ENCODE peak calls at places on chromosomes 7 and 10, in eight cellular contexts. One of them, this sample, is unnamed. For H3K4me1, the result is how much of the 10 kb centered on the place peaks cover.

GRCh38 chr10:93106631-93107072 is 33.0 kb downstream of the CYP26A1 start:
- DNase-seq in A549: no peak
- DNase-seq in sigmoid colon: no peak
- DNase-seq in SK-N-SH: no peak
- DNase-seq in suprapubic skin: no peak
- DNase-seq in ovary: no peak
- DNase-seq in transverse colon: no peak
- DNase-seq in stomach: no peak
- DNase-seq in this sample: no peak

GRCh38 chr10:92839191-92840085 is 8.9 kb upstream of the EXOC6 start:
- DNase-seq in A549: peak
- DNase-seq in sigmoid colon: no peak
- DNase-seq in SK-N-SH: peak
- DNase-seq in suprapubic skin: no peak
- DNase-seq in ovary: peak
- DNase-seq in transverse colon: peak
- DNase-seq in stomach: peak
- DNase-seq in this sample: peak

GRCh38 chr7:45033261-45033930 is 33.4 kb downstream of the CCM2 start:
- DNase-seq in A549: no peak
- DNase-seq in sigmoid colon: no peak
- DNase-seq in SK-N-SH: peak
- DNase-seq in suprapubic skin: no peak
- DNase-seq in ovary: no peak
- DNase-seq in transverse colon: no peak
- DNase-seq in stomach: no peak
- DNase-seq in this sample: no peak

GRCh38 chr10:34104829-34105572 is 710.1 kb downstream of the PARD3 start:
- DNase-seq in A549: no peak
- DNase-seq in sigmoid colon: no peak
- DNase-seq in SK-N-SH: no peak
- DNase-seq in suprapubic skin: no peak
- DNase-seq in ovary: no peak
- DNase-seq in transverse colon: no peak
- DNase-seq in stomach: no peak
- DNase-seq in this sample: no peak

GRCh38 chr7:74219416-74219815 is 9.6 kb downstream of the LAT2 start:
- DNase-seq in A549: no peak
- DNase-seq in sigmoid colon: no peak
- DNase-seq in SK-N-SH: no peak
- DNase-seq in suprapubic skin: no peak
- DNase-seq in ovary: no peak
- DNase-seq in transverse colon: no peak
- DNase-seq in stomach: no peak
- DNase-seq in this sample: no peak

GRCh38 chr7:44615149-44615611 is 8.8 kb downstream of the OGDH start:
- DNase-seq in A549: no peak
- DNase-seq in sigmoid colon: peak
- DNase-seq in SK-N-SH: no peak
- DNase-seq in suprapubic skin: peak
- DNase-seq in ovary: no peak
- DNase-seq in transverse colon: peak
- DNase-seq in stomach: peak
- DNase-seq in this sample: no peak

GRCh38 chr7:101629171-101629570 is at the start of gene MYL10:
- DNase-seq in A549: no peak
- DNase-seq in sigmoid colon: no peak
- DNase-seq in SK-N-SH: no peak
- DNase-seq in suprapubic skin: no peak
- DNase-seq in ovary: no peak
- DNase-seq in transverse colon: no peak
- DNase-seq in stomach: no peak
- DNase-seq in this sample: no peak

GRCh38 chr10:53841746-53842145 is 959.3 kb downstream of the PCDH15 start:
- DNase-seq in A549: no peak
- DNase-seq in sigmoid colon: no peak
- DNase-seq in SK-N-SH: no peak
- DNase-seq in suprapubic skin: no peak
- DNase-seq in ovary: no peak
- DNase-seq in transverse colon: no peak
- DNase-seq in stomach: no peak
- DNase-seq in this sample: no peak

GRCh38 chr10:89494615-89495014 is 40.8 kb downstream of the SLC16A12 start:
- DNase-seq in A549: no peak
- DNase-seq in sigmoid colon: no peak
- DNase-seq in SK-N-SH: no peak
- DNase-seq in suprapubic skin: no peak
- DNase-seq in ovary: no peak
- DNase-seq in transverse colon: no peak
- DNase-seq in stomach: no peak
- DNase-seq in this sample: no peak

GRCh38 chr10:131968949-131969348 is 12.8 kb downstream of the BNIP3 start:
- DNase-seq in A549: no peak
- DNase-seq in sigmoid colon: peak
- DNase-seq in SK-N-SH: no peak
- DNase-seq in suprapubic skin: no peak
- DNase-seq in ovary: no peak
- DNase-seq in transverse colon: no peak
- DNase-seq in stomach: no peak
- DNase-seq in this sample: no peak

GRCh38 chr10:103663802-103664201 is 170.3 kb downstream of the NEURL1 start:
- DNase-seq in A549: no peak
- DNase-seq in sigmoid colon: peak
- DNase-seq in SK-N-SH: no peak
- DNase-seq in suprapubic skin: no peak
- DNase-seq in ovary: no peak
- DNase-seq in transverse colon: no peak
- DNase-seq in stomach: peak
- DNase-seq in this sample: no peak

DNA sequence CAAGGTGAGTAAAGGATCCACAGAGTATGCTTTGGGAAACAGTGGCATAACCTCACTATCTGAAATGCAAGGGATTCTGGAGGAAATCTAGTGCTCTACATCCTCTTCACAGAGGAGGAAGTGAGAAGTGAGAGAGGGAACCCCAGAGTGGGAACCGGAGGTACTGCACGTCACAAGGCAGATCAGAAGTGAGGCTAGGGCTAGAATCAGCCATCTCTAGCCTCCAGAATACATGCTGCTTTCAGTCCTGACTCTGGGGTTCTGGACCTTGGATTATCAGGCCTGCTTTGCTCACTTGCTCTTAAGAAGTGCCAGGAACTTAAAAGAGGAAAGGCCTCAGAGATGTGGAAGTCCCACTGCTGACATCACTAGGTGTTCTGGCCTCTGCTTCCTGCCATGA is 25.7 kb downstream of the ZNF503 start:
- DNase-seq in A549: no peak
- DNase-seq in sigmoid colon: no peak
- DNase-seq in SK-N-SH: no peak
- DNase-seq in suprapubic skin: no peak
- DNase-seq in ovary: no peak
- DNase-seq in transverse colon: no peak
- DNase-seq in stomach: no peak
- DNase-seq in this sample: no peak
- TF ChIP-seq EP300 in A549: no peak
- TF ChIP-seq EP300 in sigmoid colon: no peak
- TF ChIP-seq EP300 in SK-N-SH: no peak
- TF ChIP-seq EP300 in suprapubic skin: no peak
- TF ChIP-seq EP300 in ovary: no peak
- TF ChIP-seq EP300 in transverse colon: no peak
- TF ChIP-seq EP300 in stomach: no peak
- TF ChIP-seq EP300 in this sample: no peak

DNA sequence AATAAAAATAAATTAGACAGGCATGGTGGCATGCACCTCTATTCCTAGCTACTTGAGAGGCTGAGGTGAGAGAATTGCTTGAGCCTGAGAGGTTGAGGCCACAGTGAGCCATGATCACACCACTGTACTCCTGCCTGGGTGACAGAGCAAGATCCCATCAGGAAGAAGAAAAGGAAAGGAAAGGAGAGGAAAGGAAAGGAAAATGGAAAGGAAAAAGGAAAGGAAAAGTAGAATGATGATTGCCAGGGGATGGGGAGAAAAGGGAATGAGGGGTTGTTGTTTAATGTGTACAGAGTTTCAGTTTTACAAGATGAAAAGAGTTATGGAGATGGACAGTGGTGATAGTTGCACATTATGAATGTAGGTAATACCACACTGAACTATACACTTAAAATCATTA is 44.2 kb downstream of the IL6 start:
- DNase-seq in A549: no peak
- DNase-seq in sigmoid colon: no peak
- DNase-seq in SK-N-SH: no peak
- DNase-seq in suprapubic skin: no peak
- DNase-seq in ovary: no peak
- DNase-seq in transverse colon: no peak
- DNase-seq in stomach: no peak
- DNase-seq in this sample: no peak
- H3K4me1 ChIP-seq in A549: under half
- H3K4me1 ChIP-seq in sigmoid colon: under half
- H3K4me1 ChIP-seq in SK-N-SH: under half
- H3K4me1 ChIP-seq in suprapubic skin: under half
- H3K4me1 ChIP-seq in ovary: under half
- H3K4me1 ChIP-seq in transverse colon: under half
- H3K4me1 ChIP-seq in stomach: under half
- H3K4me1 ChIP-seq in this sample: under half

DNA sequence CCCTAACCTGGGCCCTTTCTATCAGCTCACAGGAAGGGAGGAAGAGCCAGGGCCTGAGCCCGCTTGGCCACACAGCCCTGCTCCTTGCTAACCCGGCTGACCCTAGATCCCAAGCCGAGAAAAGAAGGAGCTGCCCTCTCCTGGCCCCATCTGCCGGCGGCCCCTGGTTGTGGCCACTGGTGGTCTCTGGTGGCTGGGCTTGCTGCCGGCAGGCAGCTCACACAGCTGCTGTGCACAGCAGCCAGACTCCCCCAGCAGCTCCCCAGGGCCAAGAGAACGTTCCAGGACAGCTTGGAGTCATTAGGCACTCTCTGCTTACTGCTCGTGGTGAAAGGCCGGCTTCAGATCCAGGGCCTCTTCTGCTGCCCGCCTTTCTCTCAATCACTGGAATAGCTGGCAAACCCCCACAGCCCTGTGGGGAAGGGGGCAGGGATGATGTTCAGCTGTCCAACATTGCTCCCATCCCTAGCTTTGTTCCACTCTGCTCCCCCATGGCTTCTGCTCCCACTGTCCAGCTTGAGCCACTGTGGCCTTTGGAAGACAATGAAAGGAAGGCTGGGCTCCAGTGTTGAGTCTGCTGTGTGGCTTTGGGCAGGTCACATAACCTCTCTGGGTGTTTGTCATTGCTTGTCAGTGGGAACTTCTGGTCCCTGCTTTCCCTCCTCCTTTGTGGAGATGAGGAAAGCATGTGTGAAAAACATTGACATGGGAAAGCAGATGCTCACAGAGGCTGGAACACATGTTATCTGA is 35.4 kb upstream of the COL13A1 start:
- DNase-seq in A549: no peak
- DNase-seq in sigmoid colon: no peak
- DNase-seq in SK-N-SH: peak
- DNase-seq in suprapubic skin: no peak
- DNase-seq in ovary: no peak
- DNase-seq in transverse colon: no peak
- DNase-seq in stomach: no peak
- DNase-seq in this sample: no peak
- TF ChIP-seq CTCF in A549: no peak
- TF ChIP-seq CTCF in sigmoid colon: no peak
- TF ChIP-seq CTCF in SK-N-SH: no peak
- TF ChIP-seq CTCF in suprapubic skin: no peak
- TF ChIP-seq CTCF in ovary: no peak
- TF ChIP-seq CTCF in transverse colon: no peak
- TF ChIP-seq CTCF in stomach: no peak
- TF ChIP-seq CTCF in this sample: no peak

GRCh38 chr7:115297651-115298050 is 375.8 kb downstream of the MDFIC start:
- DNase-seq in A549: peak
- DNase-seq in sigmoid colon: no peak
- DNase-seq in SK-N-SH: no peak
- DNase-seq in suprapubic skin: no peak
- DNase-seq in ovary: no peak
- DNase-seq in transverse colon: peak
- DNase-seq in stomach: peak
- DNase-seq in this sample: no peak
- TF ChIP-seq EP300 in A549: no peak
- TF ChIP-seq EP300 in sigmoid colon: no peak
- TF ChIP-seq EP300 in SK-N-SH: no peak
- TF ChIP-seq EP300 in suprapubic skin: no peak
- TF ChIP-seq EP300 in ovary: no peak
- TF ChIP-seq EP300 in transverse colon: no peak
- TF ChIP-seq EP300 in stomach: no peak
- TF ChIP-seq EP300 in this sample: no peak

This sample was measured in tibial nerve.